ENCODE peak calls at places on chromosomes 4 and X, in six cellular contexts. O is dorsolateral prefrontal cortex, K is fibroblast of pulmonary artery, C is left ventricle myocardium inferior, F is choroid plexus epithelial cell, R is heart left ventricle. G is an unnamed sample.

GRCh38 chr4:107094332-107094731 is 58.2 kb upstream of the DKK2 start:
- DNase-seq in O (no peak), K (peak), C (no peak), F (peak), R (no peak), G (peak)

GRCh38 chr4:94934201-94934600 is 176.4 kb downstream of the BMPR1B start:
- DNase-seq in O (no peak), K (peak), C (no peak), F (peak), R (no peak), G (peak)

GRCh38 chrX:150316564-150316963 is 46.6 kb upstream of the MAMLD1 start:
- DNase-seq in O (no peak), K (no peak), C (peak), F (no peak), R (no peak), G (no peak)

GRCh38 chr4:114146947-114147618 is 167.6 kb upstream of the ARSJ start:
- DNase-seq in O (no peak), K (no peak), C (no peak), F (no peak), R (no peak), G (no peak)

GRCh38 chr4:5921074-5921473 is 28.2 kb upstream of the CRMP1 start:
- DNase-seq in O (peak), K (no peak), C (no peak), F (no peak), R (no peak), G (no peak)

GRCh38 chr4:40908702-40909362 is 159.1 kb downstream of the NSUN7 start:
- DNase-seq in O (peak), K (peak), C (peak), F (peak), R (peak), G (peak)

GRCh38 chr4:99763635-99764101 is 53.0 kb upstream of the DAPP1 start:
- DNase-seq in O (no peak), K (peak), C (no peak), F (peak), R (no peak), G (peak)

GRCh38 chr4:16772366-16772850 is 126.0 kb downstream of the LDB2 start:
- DNase-seq in O (no peak), K (peak), C (no peak), F (peak), R (no peak), G (peak)

GRCh38 chr4:155960522-155960921 is 6.9 kb upstream of the CTSO start:
- DNase-seq in O (no peak), K (peak), C (no peak), F (peak), R (no peak), G (peak)

GRCh38 chrX:123736333-123736921 is 3.6 kb upstream of the THOC2 start:
- DNase-seq in O (no peak), K (no peak), C (no peak), F (peak), R (no peak), G (no peak)

GRCh38 chr4:22462693-22463092 is 53.2 kb downstream of the ADGRA3 start:
- DNase-seq in O (no peak), K (no peak), C (no peak), F (no peak), R (no peak), G (no peak)

GRCh38 chrX:115437841-115438240 is 123.1 kb upstream of the PLS3 start:
- DNase-seq in O (no peak), K (peak), C (no peak), F (peak), R (no peak), G (no peak)

GRCh38 chr4:127616898-127617297 is 15.9 kb upstream of the INTU start:
- DNase-seq in O (no peak), K (no peak), C (no peak), F (no peak), R (no peak), G (no peak)

DNA sequence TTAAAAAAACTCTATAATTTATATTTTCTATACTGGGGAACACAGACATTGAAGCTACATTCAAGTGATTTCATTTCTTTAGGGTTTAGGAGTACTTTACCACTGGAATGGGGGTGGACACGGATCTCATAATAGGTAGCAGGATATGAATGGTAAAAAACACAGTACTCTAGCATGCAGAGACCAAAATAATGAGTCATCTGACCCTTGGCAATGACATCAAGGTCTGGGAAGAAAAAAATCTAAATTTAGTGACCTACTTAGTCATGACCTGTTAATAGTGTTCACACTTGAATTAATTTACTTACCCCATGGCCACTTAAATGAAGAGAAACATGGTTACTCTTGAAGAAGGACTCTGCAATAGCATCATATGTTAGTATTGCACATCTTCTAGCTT is 187.9 kb downstream of the EPHA5 start:
- DNase-seq in O (no peak), K (peak), C (no peak), F (peak), R (no peak), G (peak)
- TF ChIP-seq CTCF in O (no peak), K (no peak), C (no peak), F (no peak), R (no peak), G (no peak)

GRCh38 chr4:56048621-56049427 is 100.1 kb downstream of the CEP135 start:
- DNase-seq in O (peak), K (peak), C (peak), F (peak), R (peak), G (peak)
- H3K4me3 ChIP-seq in O (peak), K (peak), C (peak), F (peak), R (peak), G (peak)

GRCh38 chrX:104165894-104166734 is at the start of gene FAM199X:
- DNase-seq in O (peak), K (peak), C (peak), F (peak), R (peak), G (peak)
- TF ChIP-seq CTCF in O (peak), K (peak), C (peak), F (peak), R (peak), G (peak)

DNA sequence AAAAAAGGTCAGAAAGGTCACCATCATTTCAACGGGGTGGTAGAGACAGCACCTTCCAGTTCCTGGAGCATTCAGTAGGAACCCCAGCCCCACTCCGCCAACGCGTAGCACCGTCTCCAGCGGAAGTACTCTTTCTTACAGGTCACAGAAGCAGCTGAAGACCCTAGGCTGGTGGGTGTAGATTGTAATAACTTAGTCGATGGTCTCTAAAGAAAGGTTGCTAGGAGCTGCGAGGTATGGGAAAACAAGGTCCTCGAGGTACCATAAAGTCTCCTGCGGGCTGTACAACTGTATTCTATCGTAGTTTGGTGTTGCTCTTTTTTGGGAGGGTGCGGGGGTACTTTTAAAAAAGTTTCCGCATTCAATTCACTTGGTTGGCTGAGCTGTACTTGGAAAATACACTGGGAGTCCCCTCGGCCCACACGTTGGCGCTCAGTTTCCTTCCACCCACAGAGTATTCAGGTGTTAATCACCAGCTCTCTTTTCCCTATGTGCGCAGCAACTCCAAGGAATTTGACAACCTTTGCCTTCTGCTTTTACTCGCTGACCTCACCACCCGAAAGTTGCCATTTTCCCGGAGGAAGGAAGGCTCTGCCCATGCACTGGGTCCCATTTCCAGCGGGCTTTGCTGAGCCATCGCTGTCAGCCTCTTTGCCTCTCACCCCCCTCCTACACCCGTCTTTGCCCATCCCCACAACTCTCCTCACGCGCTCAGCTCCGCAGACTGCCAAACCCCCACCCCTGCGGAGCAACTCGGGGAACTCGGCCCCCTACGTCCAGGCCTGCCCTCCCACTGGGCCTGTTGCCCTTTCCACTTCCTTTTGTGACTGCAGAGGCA is 4.8 kb upstream of the SOX3 start:
- DNase-seq in O (no peak), K (no peak), C (no peak), F (no peak), R (no peak), G (no peak)
- H3K4me3 ChIP-seq in O (no peak), K (no peak), C (no peak), F (no peak), R (no peak), G (no peak)

DNA sequence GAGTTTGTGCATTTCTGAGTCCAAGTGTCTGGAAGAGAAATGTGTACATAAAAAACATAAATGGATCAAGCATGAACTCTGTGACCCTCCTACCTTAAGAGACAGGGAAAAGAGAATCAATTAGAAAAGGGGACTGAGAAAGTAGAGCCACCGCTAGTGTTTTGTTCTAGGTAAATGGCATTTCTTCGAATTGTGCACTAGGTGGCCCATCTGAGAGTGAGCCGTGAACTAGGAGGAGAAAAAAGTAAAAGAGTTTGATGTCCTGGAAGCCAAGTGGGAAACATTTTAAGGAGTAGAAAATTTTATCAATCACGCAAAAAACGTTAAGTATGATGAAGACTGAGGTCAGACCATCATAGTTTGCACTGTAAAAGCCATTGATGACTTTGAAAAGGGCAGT is 55.1 kb downstream of the NAF1 start:
- DNase-seq in O (no peak), K (peak), C (no peak), F (peak), R (no peak), G (peak)
- TF ChIP-seq CTCF in O (no peak), K (peak), C (no peak), F (peak), R (peak), G (peak)

DNA sequence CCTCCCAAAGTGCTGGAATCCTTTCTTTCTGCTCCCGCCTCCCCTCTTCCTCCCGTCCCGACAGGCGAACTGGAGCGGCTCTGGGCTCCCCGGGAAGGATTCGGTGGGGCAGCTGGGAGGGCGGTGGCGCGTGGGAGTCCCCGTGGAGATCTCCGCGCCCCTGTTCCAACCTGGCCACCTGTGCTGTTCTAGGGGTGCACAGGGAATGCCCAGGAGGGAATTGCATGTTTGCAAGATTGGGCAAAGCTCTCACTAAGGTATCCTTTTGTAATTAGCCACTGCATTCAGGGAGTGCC is 11.2 kb upstream of the ELF4 start:
- DNase-seq in O (no peak), K (no peak), C (no peak), F (no peak), R (no peak), G (no peak)
- H3K4me3 ChIP-seq in O (no peak), K (no peak), C (peak), F (no peak), R (no peak), G (no peak)

GRCh38 chr4:53601251-53601764 is 10.0 kb upstream of the LNX1 start:
- DNase-seq in O (no peak), K (peak), C (peak), F (peak), R (peak), G (peak)
- TF ChIP-seq CTCF in O (no peak), K (peak), C (peak), F (peak), R (peak), G (no peak)

DNA sequence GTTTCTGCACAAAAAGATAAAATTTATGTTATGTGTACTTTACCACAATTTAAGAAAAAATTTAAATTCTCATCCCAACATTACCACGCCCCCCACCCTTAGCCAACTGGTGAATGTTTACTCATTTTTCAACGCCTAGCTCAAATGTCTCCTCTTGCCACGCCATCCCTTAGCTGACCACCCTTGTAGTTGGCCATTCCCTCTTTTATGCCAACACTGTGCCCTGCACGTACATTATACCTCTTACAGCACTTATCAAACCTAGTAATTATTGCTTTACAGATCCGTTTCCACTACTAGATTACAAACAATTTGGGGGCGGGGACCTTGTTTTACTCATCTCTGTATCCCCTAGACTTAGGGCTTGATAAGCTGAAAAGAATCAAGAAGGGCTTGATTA is 644 bp downstream of the ERCC6L start:
- DNase-seq in O (no peak), K (no peak), C (no peak), F (no peak), R (no peak), G (no peak)
- H3K4me3 ChIP-seq in O (no peak), K (peak), C (no peak), F (no peak), R (no peak), G (peak)